ENCODE peak calls at places on chromosomes 4 and X, in four cellular contexts. One of them, this sample, is unnamed.

GRCh38 chr4:145132521-145133098 is 34.5 kb downstream of the ABCE1 start:
- DNase-seq in GM12878: peak; percentile 53
- DNase-seq in IMR-90: peak; percentile 26
- DNase-seq in K562: no peak
- DNase-seq in this sample: peak; percentile 91

GRCh38 chr4:107492566-107492965 is 227.5 kb downstream of the PAPSS1 start:
- DNase-seq in GM12878: no peak
- DNase-seq in K562: no peak
- DNase-seq in IMR-90: no peak
- DNase-seq in this sample: no peak

GRCh38 chrX:87582453-87582852 is 64.9 kb downstream of the KLHL4 start:
- DNase-seq in IMR-90: no peak
- DNase-seq in GM12878: no peak
- DNase-seq in K562: no peak
- DNase-seq in this sample: no peak

GRCh38 chrX:43500240-43500639 is 155.9 kb upstream of the MAOA start:
- DNase-seq in IMR-90: no peak
- DNase-seq in K562: no peak
- DNase-seq in GM12878: no peak
- DNase-seq in this sample: no peak

GRCh38 chrX:82141942-82142341 is 940.0 kb downstream of the SH3BGRL start:
- DNase-seq in IMR-90: no peak
- DNase-seq in K562: no peak
- DNase-seq in GM12878: no peak
- DNase-seq in this sample: no peak

GRCh38 chrX:137567474-137568232 is 1.7 kb downstream of the ZIC3 start:
- DNase-seq in K562: no peak
- DNase-seq in IMR-90: no peak
- DNase-seq in GM12878: no peak
- DNase-seq in this sample: no peak

GRCh38 chr4:732480-732879 is 26.8 kb downstream of the PCGF3 start:
- DNase-seq in GM12878: no peak
- DNase-seq in IMR-90: no peak
- DNase-seq in K562: no peak
- DNase-seq in this sample: no peak

GRCh38 chrX:143472334-143472938 is 44.8 kb downstream of the SPANXN3 start:
- DNase-seq in IMR-90: no peak
- DNase-seq in K562: no peak
- DNase-seq in GM12878: no peak
- DNase-seq in this sample: no peak

GRCh38 chr4:38162240-38162784 is 202.1 kb downstream of the PTTG2 start:
- DNase-seq in GM12878: no peak
- DNase-seq in K562: no peak
- DNase-seq in IMR-90: peak; percentile 94
- DNase-seq in this sample: peak; percentile 88

GRCh38 chr4:83387922-83388676 is 53.5 kb upstream of the HPSE start:
- DNase-seq in IMR-90: no peak
- DNase-seq in K562: no peak
- DNase-seq in GM12878: no peak
- DNase-seq in this sample: no peak

GRCh38 chrX:68853665-68854251 is 24.9 kb downstream of the EFNB1 start:
- DNase-seq in GM12878: no peak
- DNase-seq in IMR-90: no peak
- DNase-seq in K562: no peak
- DNase-seq in this sample: no peak

GRCh38 chr4:54687887-54688841 is 30.4 kb downstream of the KIT start:
- DNase-seq in K562: no peak
- DNase-seq in GM12878: no peak
- DNase-seq in IMR-90: peak; percentile 4
- DNase-seq in this sample: no peak

GRCh38 chrX:134236690-134237362 is at the start of gene CCDC160:
- DNase-seq in K562: peak; percentile 24
- DNase-seq in IMR-90: no peak
- DNase-seq in GM12878: no peak
- DNase-seq in this sample: peak; percentile 29

GRCh38 chr4:159432436-159432835 is 329.6 kb downstream of the RAPGEF2 start:
- DNase-seq in IMR-90: no peak
- DNase-seq in GM12878: no peak
- DNase-seq in K562: no peak
- DNase-seq in this sample: peak; percentile 29

GRCh38 chr4:55013431-55013955 is 111.9 kb downstream of the KDR start:
- DNase-seq in GM12878: no peak
- DNase-seq in IMR-90: no peak
- DNase-seq in K562: no peak
- DNase-seq in this sample: no peak

GRCh38 chr4:173522160-173522873 is 7.7 kb downstream of the HAND2 start:
- DNase-seq in GM12878: no peak
- DNase-seq in IMR-90: peak; percentile 85
- DNase-seq in K562: peak; percentile 52
- DNase-seq in this sample: peak; percentile 29

GRCh38 chr4:835148-836002 is 9.4 kb upstream of the CPLX1 start:
- DNase-seq in K562: no peak
- DNase-seq in GM12878: no peak
- DNase-seq in IMR-90: no peak
- DNase-seq in this sample: no peak

GRCh38 chr4:84647307-84647884 is 64.5 kb downstream of the CDS1 start:
- DNase-seq in GM12878: no peak
- DNase-seq in K562: no peak
- DNase-seq in IMR-90: no peak
- DNase-seq in this sample: no peak

GRCh38 chr4:183558873-183559272 is 54.0 kb downstream of the ING2 start:
- DNase-seq in IMR-90: no peak
- DNase-seq in K562: no peak
- DNase-seq in GM12878: no peak
- DNase-seq in this sample: no peak

GRCh38 chr4:2932951-2933565 is 30.1 kb downstream of the NOP14 start:
- DNase-seq in GM12878: no peak
- DNase-seq in K562: no peak
- DNase-seq in IMR-90: no peak
- DNase-seq in this sample: no peak

GRCh38 chr4:182846041-182846440 is 71.1 kb downstream of the DCTD start:
- DNase-seq in IMR-90: no peak
- DNase-seq in K562: no peak
- DNase-seq in GM12878: no peak
- DNase-seq in this sample: no peak

GRCh38 chr4:173782660-173783059 is 252.6 kb upstream of the HAND2 start:
- DNase-seq in IMR-90: no peak
- DNase-seq in GM12878: no peak
- DNase-seq in K562: no peak
- DNase-seq in this sample: no peak

GRCh38 chrX:109268340-109268739 is 213.5 kb downstream of the GUCY2F start:
- DNase-seq in IMR-90: no peak
- DNase-seq in K562: no peak
- DNase-seq in GM12878: no peak
- DNase-seq in this sample: no peak

GRCh38 chr4:94216394-94216793 is 8.7 kb downstream of the SMARCAD1 start:
- DNase-seq in IMR-90: no peak
- DNase-seq in GM12878: no peak
- DNase-seq in K562: no peak
- DNase-seq in this sample: no peak

DNA sequence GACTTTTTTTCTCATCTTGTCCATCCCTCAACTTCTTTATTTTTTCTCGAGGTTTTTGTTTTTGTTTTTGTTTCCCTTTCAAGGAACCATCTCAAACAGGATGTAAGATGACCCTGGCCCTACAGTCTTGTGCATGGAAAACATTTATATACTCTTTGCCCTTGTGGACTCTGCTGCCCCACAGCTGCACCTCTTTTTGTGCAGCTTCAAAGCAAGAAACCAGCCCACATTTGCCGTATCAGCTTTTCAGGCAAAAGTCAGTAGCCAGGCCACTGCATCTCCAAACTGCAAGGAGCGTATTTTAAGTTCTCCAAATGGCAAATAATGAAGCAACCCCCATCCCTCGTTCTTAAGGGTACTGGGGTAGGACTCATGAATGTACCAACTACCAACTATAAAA is 756.5 kb downstream of the C4orf33 start:
- DNase-seq in IMR-90: no peak
- DNase-seq in GM12878: no peak
- DNase-seq in K562: no peak
- DNase-seq in this sample: no peak
- H3K4me2 ChIP-seq in IMR-90: no peak overlapping the region
- H3K4me2 ChIP-seq in GM12878: no peak overlapping the region
- H3K4me2 ChIP-seq in K562: no peak overlapping the region
- H3K4me2 ChIP-seq in this sample: no peak overlapping the region

GRCh38 chrX:11528623-11529022 is 137.1 kb downstream of the ARHGAP6 start:
- DNase-seq in IMR-90: no peak
- DNase-seq in K562: no peak
- DNase-seq in GM12878: no peak
- DNase-seq in this sample: no peak
- TF ChIP-seq FOS in IMR-90: no peak
- TF ChIP-seq FOS in K562: no peak
- TF ChIP-seq FOS in GM12878: no peak
- TF ChIP-seq FOS in this sample: no peak

GRCh38 chr4:42673084-42673429 is 16.2 kb upstream of the ATP8A1 start:
- DNase-seq in K562: no peak
- DNase-seq in GM12878: no peak
- DNase-seq in IMR-90: no peak
- DNase-seq in this sample: no peak

GRCh38 chr4:42672359-42673083 is 15.6 kb upstream of the ATP8A1 start:
- DNase-seq in K562: no peak
- DNase-seq in GM12878: no peak
- DNase-seq in IMR-90: no peak
- DNase-seq in this sample: no peak

GRCh38 chr4:42676066-42676951 is 19.4 kb upstream of the ATP8A1 start:
- DNase-seq in GM12878: no peak
- DNase-seq in K562: no peak
- DNase-seq in IMR-90: no peak
- DNase-seq in this sample: no peak

DNA sequence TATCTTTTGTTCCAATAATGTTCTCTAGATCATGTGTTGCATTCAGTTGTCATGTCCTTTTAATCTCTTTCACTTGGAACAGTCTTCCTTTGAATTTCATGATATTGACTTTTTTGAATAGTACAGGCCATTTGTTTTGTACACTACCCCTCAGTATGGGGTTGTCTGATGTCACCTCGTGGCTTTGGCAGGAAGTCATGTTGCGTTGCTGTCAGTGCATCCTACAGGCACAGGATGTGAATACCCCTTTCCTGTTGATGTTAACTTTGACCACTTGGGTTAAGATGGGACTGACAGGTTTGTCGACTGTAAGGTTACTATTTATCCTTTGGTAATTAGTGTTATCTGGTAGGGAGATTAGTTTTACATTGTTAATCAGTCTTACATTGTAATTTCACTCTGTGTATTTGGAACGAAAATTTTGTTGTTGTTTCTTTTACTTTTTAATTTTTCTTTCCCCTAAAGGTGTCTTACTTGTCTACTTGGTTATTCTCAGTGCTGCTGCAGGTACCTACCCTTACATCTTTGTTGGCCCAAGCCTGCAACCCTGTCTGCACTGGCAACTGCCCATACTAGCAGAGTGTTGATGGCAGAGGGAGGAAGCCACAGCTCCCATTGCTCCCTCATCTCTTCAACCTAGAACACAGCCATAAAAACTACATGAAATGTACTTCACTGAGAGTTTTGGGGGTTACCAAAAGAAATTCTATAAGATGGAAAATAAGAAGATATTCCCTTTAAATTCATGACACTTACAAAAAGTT is 14.7 kb upstream of the ATP8A1 start:
- DNase-seq in GM12878: no peak
- DNase-seq in IMR-90: no peak
- DNase-seq in K562: no peak
- DNase-seq in this sample: no peak
- H3K4me2 ChIP-seq in GM12878: no peak overlapping the region
- H3K4me2 ChIP-seq in IMR-90: no peak overlapping the region
- H3K4me2 ChIP-seq in K562: no peak overlapping the region
- H3K4me2 ChIP-seq in this sample: no peak overlapping the region

DNA sequence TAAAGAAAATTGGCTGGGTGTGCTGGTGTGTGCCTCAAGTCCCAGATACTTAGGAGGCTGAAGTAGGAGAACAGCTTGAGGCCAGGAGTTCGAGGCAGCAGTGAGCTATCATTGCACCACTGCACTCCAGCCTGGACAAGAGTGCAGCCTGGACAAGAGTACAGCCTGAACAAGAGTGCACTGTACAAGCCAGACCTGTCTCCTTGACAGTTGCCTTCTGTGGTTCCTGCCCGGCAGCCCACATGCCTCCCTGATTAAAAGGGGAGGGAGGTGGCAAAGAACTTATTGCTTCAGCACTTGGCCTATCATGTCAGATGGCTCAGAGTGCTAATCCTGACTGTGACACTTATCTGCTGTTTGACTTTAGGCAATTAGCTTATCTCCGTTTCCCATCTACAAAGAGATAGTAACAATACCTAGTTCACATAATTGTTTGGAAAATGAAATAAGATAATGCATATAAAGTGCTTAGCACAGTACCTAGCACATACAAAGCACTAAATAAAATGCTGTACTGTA is 249.1 kb downstream of the DCLK2 start:
- DNase-seq in K562: no peak
- DNase-seq in IMR-90: no peak
- DNase-seq in GM12878: no peak
- DNase-seq in this sample: no peak
- TF ChIP-seq FOS in K562: no peak
- TF ChIP-seq FOS in IMR-90: no peak
- TF ChIP-seq FOS in GM12878: no peak
- TF ChIP-seq FOS in this sample: no peak

GRCh38 chrX:148600131-148600530 is 99.7 kb downstream of the AFF2 start:
- DNase-seq in K562: no peak
- DNase-seq in IMR-90: no peak
- DNase-seq in GM12878: no peak
- DNase-seq in this sample: no peak

GRCh38 chrX:148600581-148600980 is 100.2 kb downstream of the AFF2 start:
- DNase-seq in IMR-90: no peak
- DNase-seq in GM12878: no peak
- DNase-seq in K562: no peak
- DNase-seq in this sample: no peak

GRCh38 chrX:148599404-148599803 is 99.0 kb downstream of the AFF2 start:
- DNase-seq in K562: peak; percentile 6
- DNase-seq in IMR-90: no peak
- DNase-seq in GM12878: no peak
- DNase-seq in this sample: no peak

GRCh38 chrX:148601034-148601433 is 100.6 kb downstream of the AFF2 start:
- DNase-seq in GM12878: no peak
- DNase-seq in IMR-90: no peak
- DNase-seq in K562: no peak
- DNase-seq in this sample: no peak
- H3K4me2 ChIP-seq in GM12878: no peak overlapping the region
- H3K4me2 ChIP-seq in IMR-90: no peak overlapping the region
- H3K4me2 ChIP-seq in K562: no peak overlapping the region
- H3K4me2 ChIP-seq in this sample: no peak overlapping the region

GRCh38 chrX:3820170-3820569 is 106.7 kb upstream of the PRKX start:
- DNase-seq in GM12878: no peak
- DNase-seq in K562: no peak
- DNase-seq in IMR-90: peak; percentile 93
- DNase-seq in this sample: no peak

GRCh38 chrX:3811331-3812311 is 98.2 kb upstream of the PRKX start:
- DNase-seq in K562: peak; percentile 18
- DNase-seq in IMR-90: peak; percentile 58
- DNase-seq in GM12878: peak; percentile 84
- DNase-seq in this sample: no peak

GRCh38 chrX:3815896-3816664 is 102.6 kb upstream of the PRKX start:
- DNase-seq in GM12878: peak; percentile 13
- DNase-seq in K562: peak; percentile 41
- DNase-seq in IMR-90: peak; percentile 12
- DNase-seq in this sample: peak; percentile 28
- TF ChIP-seq FOS in GM12878: no peak
- TF ChIP-seq FOS in K562: no peak
- TF ChIP-seq FOS in IMR-90: no peak
- TF ChIP-seq FOS in this sample: no peak